ENCODE peak calls at places on chromosomes 6 and 20, in six cellular contexts. One of them, this sample, is unnamed.
A peak's percentile ranks its signal among the peaks of the same experiment; 100 is the strongest.

GRCh38 chr6:168301648-168302398 is 17.8 kb downstream of the DACT2 start:
- DNase-seq in fibroblast of lung: no peak
- DNase-seq in PC-3: no peak
- DNase-seq in mammary epithelial cell: no peak
- DNase-seq in pancreas: no peak
- DNase-seq in choroid plexus epithelial cell: peak; percentile 6
- DNase-seq in this sample: no peak

GRCh38 chr20:9397928-9398327 is 116.5 kb upstream of the LAMP5 start:
- DNase-seq in fibroblast of lung: no peak
- DNase-seq in PC-3: no peak
- DNase-seq in mammary epithelial cell: no peak
- DNase-seq in pancreas: no peak
- DNase-seq in choroid plexus epithelial cell: no peak
- DNase-seq in this sample: no peak

GRCh38 chr6:117518870-117519269 is 36.4 kb downstream of the DCBLD1 start:
- DNase-seq in fibroblast of lung: no peak
- DNase-seq in PC-3: no peak
- DNase-seq in mammary epithelial cell: no peak
- DNase-seq in pancreas: no peak
- DNase-seq in choroid plexus epithelial cell: no peak
- DNase-seq in this sample: no peak

GRCh38 chr20:63257629-63258028 is 3.4 kb upstream of the NKAIN4 start:
- DNase-seq in fibroblast of lung: no peak
- DNase-seq in PC-3: no peak
- DNase-seq in mammary epithelial cell: no peak
- DNase-seq in pancreas: no peak
- DNase-seq in choroid plexus epithelial cell: no peak
- DNase-seq in this sample: no peak

GRCh38 chr6:24205020-24205492 is 79.0 kb downstream of the NRSN1 start:
- DNase-seq in fibroblast of lung: peak; percentile 24
- DNase-seq in PC-3: peak; percentile 78
- DNase-seq in mammary epithelial cell: peak; percentile 20
- DNase-seq in pancreas: no peak
- DNase-seq in choroid plexus epithelial cell: peak; percentile 66
- DNase-seq in this sample: no peak

GRCh38 chr20:59939879-59940128 is 301 bp downstream of the PPP1R3D start:
- DNase-seq in fibroblast of lung: no peak
- DNase-seq in PC-3: no peak
- DNase-seq in mammary epithelial cell: no peak
- DNase-seq in pancreas: no peak
- DNase-seq in choroid plexus epithelial cell: no peak
- DNase-seq in this sample: no peak

GRCh38 chr20:48776306-48776705 is 51.5 kb downstream of the PREX1 start:
- DNase-seq in fibroblast of lung: peak; percentile 85
- DNase-seq in PC-3: no peak
- DNase-seq in mammary epithelial cell: peak; percentile 7
- DNase-seq in pancreas: no peak
- DNase-seq in choroid plexus epithelial cell: peak; percentile 93
- DNase-seq in this sample: no peak

GRCh38 chr6:16200231-16200941 is 38.0 kb upstream of the GMPR start:
- DNase-seq in fibroblast of lung: peak; percentile 27
- DNase-seq in PC-3: no peak
- DNase-seq in mammary epithelial cell: no peak
- DNase-seq in pancreas: no peak
- DNase-seq in choroid plexus epithelial cell: peak; percentile 13
- DNase-seq in this sample: peak; percentile 67

GRCh38 chr6:97440590-97441176 is 157.7 kb upstream of the MMS22L start:
- DNase-seq in fibroblast of lung: peak; percentile 38
- DNase-seq in PC-3: peak; percentile 33
- DNase-seq in mammary epithelial cell: peak; percentile 17
- DNase-seq in pancreas: no peak
- DNase-seq in choroid plexus epithelial cell: peak; percentile 63
- DNase-seq in this sample: peak; percentile 14

GRCh38 chr6:1316482-1317220 is 4.8 kb downstream of the FOXQ1 start:
- DNase-seq in fibroblast of lung: no peak
- DNase-seq in PC-3: peak; percentile 48
- DNase-seq in mammary epithelial cell: no peak
- DNase-seq in pancreas: peak; percentile 66
- DNase-seq in choroid plexus epithelial cell: no peak
- DNase-seq in this sample: no peak

GRCh38 chr20:44580581-44581268 is 1.7 kb upstream of the PKIG start:
- DNase-seq in fibroblast of lung: no peak
- DNase-seq in PC-3: peak; percentile 66
- DNase-seq in mammary epithelial cell: no peak
- DNase-seq in pancreas: no peak
- DNase-seq in choroid plexus epithelial cell: no peak
- DNase-seq in this sample: no peak

GRCh38 chr6:36340671-36341454 is 4.2 kb upstream of the BNIP5 start:
- DNase-seq in fibroblast of lung: peak; percentile 56
- DNase-seq in PC-3: peak; percentile 59
- DNase-seq in mammary epithelial cell: peak; percentile 24
- DNase-seq in pancreas: peak; percentile 94
- DNase-seq in choroid plexus epithelial cell: peak; percentile 76
- DNase-seq in this sample: no peak

GRCh38 chr20:10553326-10553984 is 118.3 kb downstream of the SLX4IP start:
- DNase-seq in fibroblast of lung: peak; percentile 68
- DNase-seq in PC-3: peak; percentile 91
- DNase-seq in mammary epithelial cell: peak; percentile 69
- DNase-seq in pancreas: peak; percentile 70
- DNase-seq in choroid plexus epithelial cell: peak; percentile 90
- DNase-seq in this sample: no peak

GRCh38 chr6:113779656-113780055 is 77.5 kb upstream of the MARCKS start:
- DNase-seq in fibroblast of lung: no peak
- DNase-seq in PC-3: no peak
- DNase-seq in mammary epithelial cell: no peak
- DNase-seq in pancreas: no peak
- DNase-seq in choroid plexus epithelial cell: peak; percentile 31
- DNase-seq in this sample: no peak

DNA sequence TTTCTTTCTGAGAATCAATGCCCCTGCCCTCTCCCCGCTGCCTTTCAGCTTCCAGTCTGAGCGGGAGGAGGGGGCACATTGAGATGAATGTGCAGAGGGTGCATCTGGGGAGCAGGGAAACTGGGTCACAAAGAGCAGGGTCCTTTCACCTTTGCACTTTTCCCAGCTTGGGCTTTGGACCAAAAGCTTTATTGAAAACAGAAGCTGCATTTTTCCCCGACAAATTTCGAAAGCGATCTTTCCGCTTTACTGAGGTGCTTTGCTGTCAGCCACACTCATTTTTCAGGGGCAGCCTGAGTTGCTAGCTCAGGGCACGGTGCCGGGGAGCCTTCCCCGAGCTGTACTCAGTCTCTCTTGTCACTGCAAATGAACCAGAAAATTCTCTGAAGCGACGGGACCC is 283.8 kb upstream of the SOX4 start:
- DNase-seq in fibroblast of lung: peak; percentile 31
- DNase-seq in PC-3: no peak
- DNase-seq in mammary epithelial cell: no peak
- DNase-seq in pancreas: no peak
- DNase-seq in choroid plexus epithelial cell: peak; percentile 27
- DNase-seq in this sample: no peak
- H3K4me3 ChIP-seq in fibroblast of lung: peak overlapping the region; percentile 27
- H3K4me3 ChIP-seq in PC-3: no peak overlapping the region
- H3K4me3 ChIP-seq in mammary epithelial cell: no peak overlapping the region
- H3K4me3 ChIP-seq in pancreas: no peak overlapping the region
- H3K4me3 ChIP-seq in choroid plexus epithelial cell: peak overlapping the region; percentile 53
- H3K4me3 ChIP-seq in this sample: peak overlapping the region; percentile 18

DNA sequence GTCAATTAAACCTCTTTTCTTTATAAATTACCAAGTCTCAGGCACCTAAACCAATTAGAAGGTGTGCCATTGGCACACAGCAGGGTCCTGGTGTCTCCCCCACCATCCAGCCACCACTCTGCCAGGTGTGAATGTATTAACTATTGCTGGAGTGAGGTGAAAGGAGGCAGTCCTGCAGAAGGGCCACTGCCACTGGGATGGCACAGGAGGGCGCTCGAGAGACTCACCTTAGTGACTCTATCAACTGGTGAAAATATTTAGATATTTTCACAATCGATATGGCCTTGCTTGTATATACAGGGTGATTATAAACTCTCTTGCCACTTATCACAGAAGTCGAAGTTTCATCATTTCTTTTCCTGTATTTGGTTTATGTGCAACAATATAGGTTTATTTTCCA is 145.6 kb upstream of the ESR1 start:
- DNase-seq in fibroblast of lung: no peak
- DNase-seq in PC-3: peak; percentile 10
- DNase-seq in mammary epithelial cell: no peak
- DNase-seq in pancreas: no peak
- DNase-seq in choroid plexus epithelial cell: peak; percentile 16
- DNase-seq in this sample: no peak
- TF ChIP-seq CTCF in fibroblast of lung: peak; percentile 11
- TF ChIP-seq CTCF in PC-3: peak; percentile 52
- TF ChIP-seq CTCF in mammary epithelial cell: peak; percentile 19
- TF ChIP-seq CTCF in pancreas: no peak
- TF ChIP-seq CTCF in choroid plexus epithelial cell: peak; percentile 52
- TF ChIP-seq CTCF in this sample: peak; percentile 36

DNA sequence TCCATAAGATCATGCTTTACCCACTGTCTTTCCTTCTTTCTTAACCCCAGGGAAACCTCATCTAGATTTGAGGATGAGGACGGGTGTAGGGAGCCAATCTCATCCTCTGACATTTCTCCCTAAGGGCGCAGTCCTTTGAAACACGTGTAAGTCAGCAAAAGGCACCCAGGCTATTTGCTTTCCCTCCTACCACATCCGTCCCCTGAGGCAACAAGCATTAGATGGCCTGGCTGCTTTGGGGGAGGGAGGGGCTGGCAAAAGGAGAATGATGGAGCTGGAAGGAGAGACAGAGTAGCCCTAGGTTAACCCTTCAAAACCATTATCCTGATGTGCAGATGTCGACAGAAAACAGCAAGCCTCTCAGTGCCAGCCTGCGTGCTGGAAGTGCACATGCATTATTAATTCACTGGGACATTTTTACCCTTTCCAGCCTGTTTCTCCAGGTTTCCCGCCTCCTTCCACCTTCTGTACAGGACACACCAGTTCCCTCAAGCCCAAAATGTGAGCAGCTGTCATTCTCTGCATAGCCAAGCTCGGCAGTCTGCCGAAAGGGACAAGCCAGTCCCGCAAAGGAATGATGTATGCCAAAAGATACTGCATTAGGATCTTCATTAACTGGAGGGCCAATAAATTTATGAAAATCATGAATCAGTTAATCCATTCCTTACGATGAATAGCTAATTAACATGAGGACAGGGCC is 547.2 kb downstream of the CD83 start:
- DNase-seq in fibroblast of lung: no peak
- DNase-seq in PC-3: peak; percentile 72
- DNase-seq in mammary epithelial cell: no peak
- DNase-seq in pancreas: no peak
- DNase-seq in choroid plexus epithelial cell: no peak
- DNase-seq in this sample: no peak
- H3K4me3 ChIP-seq in fibroblast of lung: no peak overlapping the region
- H3K4me3 ChIP-seq in PC-3: no peak overlapping the region
- H3K4me3 ChIP-seq in mammary epithelial cell: no peak overlapping the region
- H3K4me3 ChIP-seq in pancreas: no peak overlapping the region
- H3K4me3 ChIP-seq in choroid plexus epithelial cell: no peak overlapping the region
- H3K4me3 ChIP-seq in this sample: no peak overlapping the region

GRCh38 chr6:90569223-90569622 is 17.6 kb downstream of the MAP3K7 start:
- DNase-seq in fibroblast of lung: no peak
- DNase-seq in PC-3: no peak
- DNase-seq in mammary epithelial cell: no peak
- DNase-seq in pancreas: no peak
- DNase-seq in choroid plexus epithelial cell: no peak
- DNase-seq in this sample: no peak

GRCh38 chr6:90575267-90575666 is 11.6 kb downstream of the MAP3K7 start:
- DNase-seq in fibroblast of lung: no peak
- DNase-seq in PC-3: no peak
- DNase-seq in mammary epithelial cell: no peak
- DNase-seq in pancreas: no peak
- DNase-seq in choroid plexus epithelial cell: peak; percentile 33
- DNase-seq in this sample: no peak

GRCh38 chr6:90578894-90579549 is 7.8 kb downstream of the MAP3K7 start:
- DNase-seq in fibroblast of lung: peak; percentile 27
- DNase-seq in PC-3: no peak
- DNase-seq in mammary epithelial cell: no peak
- DNase-seq in pancreas: no peak
- DNase-seq in choroid plexus epithelial cell: no peak
- DNase-seq in this sample: peak; percentile 26

GRCh38 chr6:90573624-90574023 is 13.2 kb downstream of the MAP3K7 start:
- DNase-seq in fibroblast of lung: no peak
- DNase-seq in PC-3: no peak
- DNase-seq in mammary epithelial cell: no peak
- DNase-seq in pancreas: no peak
- DNase-seq in choroid plexus epithelial cell: no peak
- DNase-seq in this sample: no peak

DNA sequence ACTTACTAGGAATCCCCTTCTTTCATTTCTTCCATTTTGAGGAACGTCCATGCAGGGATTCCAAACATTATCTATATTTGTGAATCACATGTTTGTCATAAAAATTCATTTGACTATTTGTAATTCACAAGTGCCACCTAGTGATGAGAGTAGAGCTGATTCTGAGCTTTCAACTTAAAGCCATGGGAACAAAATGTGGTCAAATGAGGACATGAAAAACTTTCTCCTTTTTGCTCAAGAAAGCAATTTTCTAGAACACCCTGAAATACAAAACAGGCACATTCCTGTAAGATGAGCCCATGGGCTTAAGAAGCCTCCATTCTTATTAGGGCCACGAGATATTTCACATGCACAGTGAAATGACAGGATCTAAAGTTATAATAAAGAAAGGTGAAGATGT is 12.3 kb downstream of the MAP3K7 start:
- DNase-seq in fibroblast of lung: peak; percentile 18
- DNase-seq in PC-3: peak; percentile 30
- DNase-seq in mammary epithelial cell: no peak
- DNase-seq in pancreas: no peak
- DNase-seq in choroid plexus epithelial cell: peak; percentile 85
- DNase-seq in this sample: peak; percentile 16
- TF ChIP-seq CTCF in fibroblast of lung: no peak
- TF ChIP-seq CTCF in PC-3: peak; percentile 45
- TF ChIP-seq CTCF in mammary epithelial cell: no peak
- TF ChIP-seq CTCF in pancreas: no peak
- TF ChIP-seq CTCF in choroid plexus epithelial cell: peak; percentile 43
- TF ChIP-seq CTCF in this sample: peak; percentile 24

This sample was measured in retinal pigment epithelial cell.